ENCODE peak calls at places on chromosomes 2 and 18, in nine cellular contexts. O is stimulated activated CD4-positive, alpha-beta T cell treated with anti-CD3 and anti-CD28 coated beads, Interleukin-15, amount 100 ng/mL, for 1 hour; N is NCI-H69; B is HS-5; H is left lobe of liver; S is ACHN; R is tibial artery; X is sigmoid colon; F is EL. D is an unnamed sample.
A peak's percentile ranks its signal among the peaks of the same experiment; 100 is the strongest.

GRCh38 chr2:1140389-1141003 is 189.8 kb downstream of the SNTG2 start:
- DNase-seq in O (no peak), N (peak; percentile 10), B (no peak), H (no peak), S (peak; percentile 32), R (no peak), X (no peak), F (peak; percentile 8), D (no peak)

GRCh38 chr18:2982452-2983172 is 30.3 kb downstream of the LPIN2 start:
- DNase-seq in O (no peak), N (no peak), B (no peak), H (peak; percentile 89), S (peak; percentile 47), R (no peak), X (no peak), F (peak; percentile 28), D (no peak)

GRCh38 chr2:97745474-97746172 is 32.2 kb downstream of the ZAP70 start:
- DNase-seq in O (no peak), N (peak; percentile 53), B (no peak), H (no peak), S (no peak), R (no peak), X (no peak), F (no peak), D (peak; percentile 40)

GRCh38 chr2:118865106-118865505 is 17.7 kb upstream of the EN1 start:
- DNase-seq in O (no peak), N (peak; percentile 37), B (peak; percentile 32), H (no peak), S (peak; percentile 62), R (no peak), X (no peak), F (peak; percentile 50), D (no peak)

GRCh38 chr2:27356056-27356381 is 545 bp downstream of the GTF3C2 start:
- DNase-seq in O (no peak), N (peak; percentile 52), B (no peak), H (peak; percentile 65), S (peak; percentile 77), R (peak; percentile 53), X (peak; percentile 70), F (peak; percentile 66), D (no peak)

GRCh38 chr18:28287146-28287545 is 110.2 kb upstream of the CDH2 start:
- DNase-seq in O (no peak), N (no peak), B (no peak), H (no peak), S (no peak), R (no peak), X (no peak), F (no peak), D (no peak)

GRCh38 chr2:9256570-9257043 is 50.0 kb downstream of the ASAP2 start:
- DNase-seq in O (no peak), N (peak; percentile 42), B (peak; percentile 33), H (no peak), S (no peak), R (no peak), X (no peak), F (peak; percentile 21), D (no peak)

GRCh38 chr2:143426296-143426695 is 297.1 kb downstream of the ARHGAP15 start:
- DNase-seq in O (no peak), N (no peak), B (peak; percentile 84), H (no peak), S (no peak), R (no peak), X (no peak), F (peak; percentile 86), D (no peak)

GRCh38 chr2:159168707-159169106 is 117.8 kb downstream of the WDSUB1 start:
- DNase-seq in O (no peak), N (no peak), B (no peak), H (no peak), S (peak; percentile 11), R (no peak), X (no peak), F (no peak), D (no peak)

GRCh38 chr2:148928395-148928794 is 53.4 kb downstream of the KIF5C start:
- DNase-seq in O (no peak), N (peak; percentile 86), B (no peak), H (no peak), S (no peak), R (no peak), X (no peak), F (no peak), D (no peak)

GRCh38 chr2:160137457-160137856 is 62.6 kb downstream of the ITGB6 start:
- DNase-seq in O (no peak), N (no peak), B (no peak), H (no peak), S (no peak), R (no peak), X (no peak), F (no peak), D (no peak)

GRCh38 chr2:154623819-154624218 is 74.7 kb upstream of the KCNJ3 start:
- DNase-seq in O (no peak), N (peak; percentile 70), B (peak; percentile 54), H (peak; percentile 50), S (peak; percentile 53), R (peak; percentile 32), X (no peak), F (peak; percentile 14), D (no peak)

GRCh38 chr18:47204908-47205522 is 28.9 kb upstream of the IER3IP1 start:
- DNase-seq in O (no peak), N (peak; percentile 66), B (no peak), H (no peak), S (peak; percentile 45), R (no peak), X (no peak), F (peak; percentile 37), D (peak; percentile 5)

GRCh38 chr2:110662560-110662959 is 15.3 kb downstream of the BUB1 start:
- DNase-seq in O (no peak), N (no peak), B (no peak), H (no peak), S (no peak), R (no peak), X (no peak), F (peak; percentile 47), D (no peak)

GRCh38 chr2:69163109-69163508 is 150.1 kb downstream of the ANTXR1 start:
- DNase-seq in O (no peak), N (no peak), B (peak; percentile 53), H (no peak), S (peak; percentile 85), R (peak; percentile 52), X (no peak), F (peak; percentile 81), D (no peak)

GRCh38 chr2:230942920-230943896 is 18.2 kb upstream of the GPR55 start:
- DNase-seq in O (no peak), N (no peak), B (no peak), H (no peak), S (no peak), R (no peak), X (no peak), F (peak; percentile 20), D (no peak)

GRCh38 chr2:120238728-120239487 is 13.7 kb upstream of the RALB start:
- DNase-seq in O (no peak), N (no peak), B (peak; percentile 78), H (no peak), S (peak; percentile 95), R (no peak), X (no peak), F (peak; percentile 92), D (no peak)

GRCh38 chr2:196172976-196173375 is 1.6 kb upstream of the STK17B start:
- DNase-seq in O (no peak), N (no peak), B (no peak), H (no peak), S (no peak), R (no peak), X (no peak), F (no peak), D (no peak)

GRCh38 chr2:208266641-208267335 is 733 bp downstream of the PIKFYVE start:
- DNase-seq in O (no peak), N (peak; percentile 12), B (no peak), H (no peak), S (no peak), R (no peak), X (no peak), F (peak; percentile 9), D (no peak)